ENCODE peak calls at places on chromosomes 5 and 9, in ten cellular contexts. S is Calu3; U is NCI-H2081; A is adipocyte; N is NK-92 treated with Interleukin-12 subunit alpha and Interleukin-12 subunit beta, amount 100 ng/mL, for 24 hours; H is NCI-H1417; J is neural crest cell; R is astrocyte of the spinal cord; O is ACHN; K is upper lobe of right lung. P is an unnamed sample.

GRCh38 chr9:120366646-120367019 is 213.3 kb downstream of the CDK5RAP2 start:
- DNase-seq in A (peak; percentile 87), N (no peak), K (no peak), J (no peak), H (no peak), R (peak; percentile 86), S (peak; percentile 7), U (no peak), O (peak; percentile 90), P (no peak)

GRCh38 chr9:124010665-124011321 is 775 bp upstream of the LHX2 start:
- DNase-seq in N (no peak), J (no peak), R (no peak), S (no peak), K (peak; percentile 10), A (peak; percentile 44), H (peak; percentile 11), O (peak; percentile 44), U (no peak), P (no peak)

GRCh38 chr9:100354121-100354800 is 1.5 kb upstream of the TEX10 start:
- DNase-seq in K (no peak), J (no peak), H (no peak), S (no peak), O (no peak), R (no peak), N (no peak), U (no peak), A (no peak), P (no peak)

GRCh38 chr9:133711428-133712220 is 26.5 kb downstream of the SARDH start:
- DNase-seq in N (no peak), S (peak; percentile 34), R (peak; percentile 77), A (no peak), K (peak; percentile 72), O (no peak), H (no peak), J (no peak), U (no peak), P (no peak)

GRCh38 chr5:39765381-39765780 is 340.6 kb upstream of the DAB2 start:
- DNase-seq in O (no peak), A (peak; percentile 58), U (no peak), J (no peak), N (no peak), R (peak; percentile 78), K (no peak), H (no peak), S (no peak), P (no peak)

GRCh38 chr5:58548104-58548503 is 34.8 kb upstream of the RAB3C start:
- DNase-seq in N (no peak), A (no peak), O (no peak), K (no peak), S (no peak), J (no peak), R (no peak), H (no peak), U (no peak), P (no peak)

GRCh38 chr9:95112436-95113280 is 204.9 kb downstream of the FANCC start:
- DNase-seq in J (no peak), S (no peak), H (no peak), R (no peak), A (no peak), U (no peak), O (no peak), K (peak; percentile 43), N (no peak), P (no peak)

GRCh38 chr5:96984506-96985192 is 48.8 kb downstream of the LNPEP start:
- DNase-seq in N (no peak), A (peak; percentile 44), J (no peak), R (peak; percentile 52), S (no peak), H (no peak), U (peak; percentile 7), O (no peak), K (no peak), P (no peak)

GRCh38 chr9:137111788-137112563 is 2.6 kb downstream of the DPP7 start:
- DNase-seq in N (no peak), O (no peak), U (no peak), A (no peak), K (no peak), S (no peak), H (no peak), J (no peak), R (no peak), P (no peak)

GRCh38 chr5:175895701-175896102 is 24.3 kb downstream of the CPLX2 start:
- DNase-seq in H (no peak), S (no peak), N (no peak), R (no peak), O (no peak), K (no peak), A (no peak), U (no peak), J (no peak), P (peak; percentile 12)

GRCh38 chr5:32810812-32811211 is 99.7 kb downstream of the NPR3 start:
- DNase-seq in R (peak; percentile 77), U (no peak), A (peak; percentile 92), K (no peak), O (no peak), S (no peak), J (no peak), H (no peak), N (no peak), P (no peak)

GRCh38 chr9:35749515-35750255 is 598 bp downstream of the RGP1 start:
- DNase-seq in O (no peak), H (no peak), A (peak; percentile 43), N (peak; percentile 45), U (peak; percentile 17), R (no peak), S (peak; percentile 35), J (no peak), K (peak; percentile 78), P (peak; percentile 22)

GRCh38 chr9:36154213-36154952 is 14.8 kb upstream of the CCIN start:
- DNase-seq in A (no peak), O (no peak), U (peak; percentile 59), N (no peak), J (no peak), K (peak; percentile 76), H (no peak), S (no peak), R (peak; percentile 79), P (no peak)

GRCh38 chr5:124630767-124631704 is 115.4 kb downstream of the ZNF608 start:
- DNase-seq in J (no peak), O (no peak), H (no peak), K (no peak), R (no peak), A (no peak), S (no peak), U (no peak), N (no peak), P (no peak)

GRCh38 chr5:171367424-171368370 is 20.0 kb upstream of the NPM1 start:
- DNase-seq in H (no peak), A (peak; percentile 43), R (peak; percentile 75), K (peak; percentile 15), N (no peak), S (no peak), J (no peak), O (peak; percentile 93), U (no peak), P (no peak)

GRCh38 chr9:131111186-131111853 is 14.1 kb upstream of the NUP214 start:
- DNase-seq in J (no peak), H (no peak), K (peak; percentile 41), R (peak; percentile 7), S (no peak), U (no peak), A (peak; percentile 9), O (peak; percentile 96), N (no peak), P (no peak)

GRCh38 chr5:88661870-88662207 is 221.1 kb downstream of the MEF2C start:
- DNase-seq in J (no peak), O (no peak), K (no peak), R (no peak), N (no peak), S (no peak), H (no peak), U (no peak), A (no peak), P (no peak)

GRCh38 chr9:76378367-76379073 is 15.7 kb downstream of the RFK start:
- DNase-seq in O (no peak), S (no peak), A (no peak), J (no peak), H (no peak), N (no peak), K (no peak), U (no peak), R (no peak), P (no peak)

P was measured in activated CD4-positive, alpha-beta T cell treated with anti-CD3 and anti-CD28 coated beads, Interleukin-2, amount 50 U/mL, for 4 hours.